ENCODE peak calls at places on chromosomes 6 and 20, in five cellular contexts. One of them, this sample, is unnamed.
A peak's percentile ranks its signal among the peaks of the same experiment; 100 is the strongest.

GRCh38 chr20:53738039-53738944 is 144.7 kb upstream of the ZNF217 start:
- DNase-seq in hepatocyte: peak; percentile 92
- DNase-seq in SK-N-SH: peak; percentile 34
- DNase-seq in A549: peak; percentile 95
- DNase-seq in mesendoderm: peak; percentile 93
- DNase-seq in this sample: no peak

GRCh38 chr6:159429427-159429826 is 260.2 kb downstream of the FNDC1 start:
- DNase-seq in hepatocyte: no peak
- DNase-seq in SK-N-SH: no peak
- DNase-seq in A549: no peak
- DNase-seq in mesendoderm: no peak
- DNase-seq in this sample: no peak

GRCh38 chr6:142942805-142943227 is 2.2 kb downstream of the HIVEP2 start:
- DNase-seq in hepatocyte: peak; percentile 44
- DNase-seq in SK-N-SH: peak; percentile 36
- DNase-seq in A549: peak; percentile 46
- DNase-seq in mesendoderm: no peak
- DNase-seq in this sample: peak; percentile 62

GRCh38 chr20:53827292-53827995 is 233.8 kb upstream of the ZNF217 start:
- DNase-seq in hepatocyte: no peak
- DNase-seq in SK-N-SH: no peak
- DNase-seq in A549: no peak
- DNase-seq in mesendoderm: no peak
- DNase-seq in this sample: no peak

GRCh38 chr20:44684047-44684965 is 30.9 kb upstream of the CCN5 start:
- DNase-seq in hepatocyte: no peak
- DNase-seq in SK-N-SH: no peak
- DNase-seq in A549: peak; percentile 35
- DNase-seq in mesendoderm: no peak
- DNase-seq in this sample: no peak

GRCh38 chr6:125230674-125231073 is 71.1 kb downstream of the HDDC2 start:
- DNase-seq in hepatocyte: no peak
- DNase-seq in SK-N-SH: no peak
- DNase-seq in A549: no peak
- DNase-seq in mesendoderm: no peak
- DNase-seq in this sample: no peak

GRCh38 chr6:117157448-117157847 is 107.9 kb upstream of the VGLL2 start:
- DNase-seq in hepatocyte: no peak
- DNase-seq in SK-N-SH: no peak
- DNase-seq in A549: no peak
- DNase-seq in mesendoderm: peak; percentile 48
- DNase-seq in this sample: no peak

GRCh38 chr20:25280574-25281535 is 33.0 kb downstream of the PYGB start:
- DNase-seq in hepatocyte: no peak
- DNase-seq in SK-N-SH: no peak
- DNase-seq in A549: no peak
- DNase-seq in mesendoderm: no peak
- DNase-seq in this sample: no peak

GRCh38 chr6:106745396-106745795 is 116.0 kb downstream of the QRSL1 start:
- DNase-seq in hepatocyte: no peak
- DNase-seq in SK-N-SH: no peak
- DNase-seq in A549: no peak
- DNase-seq in mesendoderm: no peak
- DNase-seq in this sample: peak; percentile 85

GRCh38 chr20:59692139-59692538 is 87.8 kb downstream of the PHACTR3 start:
- DNase-seq in hepatocyte: no peak
- DNase-seq in SK-N-SH: no peak
- DNase-seq in A549: no peak
- DNase-seq in mesendoderm: no peak
- DNase-seq in this sample: no peak

GRCh38 chr6:90610291-90610670 is 23.4 kb upstream of the MAP3K7 start:
- DNase-seq in hepatocyte: no peak
- DNase-seq in SK-N-SH: peak; percentile 22
- DNase-seq in A549: no peak
- DNase-seq in mesendoderm: peak; percentile 31
- DNase-seq in this sample: no peak

GRCh38 chr20:53319716-53320115 is 273.9 kb downstream of the ZNF217 start:
- DNase-seq in hepatocyte: no peak
- DNase-seq in SK-N-SH: no peak
- DNase-seq in A549: no peak
- DNase-seq in mesendoderm: no peak
- DNase-seq in this sample: no peak

DNA sequence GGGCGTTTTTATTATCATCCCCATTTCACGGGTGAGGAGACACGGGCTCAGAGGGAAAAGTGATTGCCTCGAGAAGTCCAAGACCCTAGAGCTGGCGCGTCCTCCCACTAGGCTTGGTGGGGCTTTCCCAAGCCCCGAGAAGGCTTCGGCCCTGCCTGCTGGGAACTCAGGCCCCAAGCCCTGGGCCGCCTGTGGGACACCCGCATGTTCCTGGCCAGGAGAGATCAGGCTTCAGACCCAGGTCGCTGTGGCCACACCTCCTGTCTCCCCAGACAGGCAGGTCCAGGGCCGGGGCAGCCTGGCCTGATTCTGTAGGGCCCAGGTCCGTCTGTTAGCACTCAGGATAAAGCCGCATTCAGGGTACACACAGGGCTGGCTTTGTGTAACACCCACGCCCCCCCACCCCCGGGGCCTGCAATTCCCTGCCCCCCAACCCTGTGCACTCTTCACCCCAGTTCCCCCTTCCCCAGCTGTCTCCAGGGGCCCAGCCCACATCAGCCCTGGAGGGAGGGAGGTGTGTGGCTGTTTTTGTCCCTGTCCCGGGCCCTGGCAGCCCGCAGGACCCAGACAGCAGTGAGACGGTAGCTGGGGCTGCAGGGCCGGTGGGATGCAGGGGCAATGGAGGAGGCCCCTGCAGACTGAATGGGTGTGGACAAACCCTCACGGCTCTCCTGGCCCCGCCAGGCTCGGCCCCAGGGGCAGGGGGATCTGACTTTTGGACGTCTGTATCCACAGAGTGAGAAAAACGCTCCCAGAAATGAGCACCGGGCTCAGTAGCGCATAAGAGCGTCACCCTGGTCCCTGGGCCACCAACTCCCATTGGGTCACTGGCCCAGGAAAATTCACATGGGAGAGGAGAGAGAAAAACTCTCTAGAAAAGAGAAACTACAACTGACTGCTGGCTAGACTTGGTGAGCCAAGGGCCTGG is 42.4 kb upstream of the ZBP1 start:
- DNase-seq in hepatocyte: no peak
- DNase-seq in SK-N-SH: peak; percentile 33
- DNase-seq in A549: no peak
- DNase-seq in mesendoderm: no peak
- DNase-seq in this sample: no peak
- H3K4me1 ChIP-seq in hepatocyte: no peaks in the 10 kb centered on the region
- H3K4me1 ChIP-seq in SK-N-SH: peaks cover 66% of the 10 kb centered on the region
- H3K4me1 ChIP-seq in A549: peaks cover 70% of the 10 kb centered on the region
- H3K4me1 ChIP-seq in mesendoderm: no peaks in the 10 kb centered on the region
- H3K4me1 ChIP-seq in this sample: peaks cover 12% of the 10 kb centered on the region

GRCh38 chr6:73648166-73648565 is 5.6 kb downstream of the SLC17A5 start:
- DNase-seq in hepatocyte: no peak
- DNase-seq in SK-N-SH: no peak
- DNase-seq in A549: no peak
- DNase-seq in mesendoderm: no peak
- DNase-seq in this sample: no peak
- H3K4me2 ChIP-seq in hepatocyte: no peak overlapping the region
- H3K4me2 ChIP-seq in SK-N-SH: no peak overlapping the region
- H3K4me2 ChIP-seq in A549: no peak overlapping the region
- H3K4me2 ChIP-seq in mesendoderm: no peak overlapping the region
- H3K4me2 ChIP-seq in this sample: no peak overlapping the region

DNA sequence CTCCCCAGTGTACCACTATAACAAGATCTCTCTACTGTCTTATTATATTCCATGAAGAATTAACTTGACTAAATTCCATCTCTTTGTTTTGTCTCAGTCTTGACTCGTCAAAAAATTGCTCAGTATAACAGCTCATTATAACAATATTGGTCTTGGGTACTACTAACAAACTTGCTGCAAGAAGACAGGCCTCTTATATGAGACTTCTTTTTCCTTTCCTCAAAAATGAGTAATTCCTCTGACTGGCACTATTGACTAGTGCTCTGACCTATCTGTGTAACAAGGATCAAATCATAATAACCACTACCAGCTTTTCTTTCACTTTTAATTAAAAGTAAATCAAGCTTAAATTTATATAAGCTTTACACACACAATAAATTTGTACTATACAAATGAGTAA is 91.3 kb upstream of the THEMIS start:
- DNase-seq in hepatocyte: no peak
- DNase-seq in SK-N-SH: no peak
- DNase-seq in A549: no peak
- DNase-seq in mesendoderm: no peak
- DNase-seq in this sample: no peak
- H3K4me1 ChIP-seq in hepatocyte: no peaks in the 10 kb centered on the region
- H3K4me1 ChIP-seq in SK-N-SH: no peaks in the 10 kb centered on the region
- H3K4me1 ChIP-seq in A549: no peaks in the 10 kb centered on the region
- H3K4me1 ChIP-seq in mesendoderm: no peaks in the 10 kb centered on the region
- H3K4me1 ChIP-seq in this sample: no peaks in the 10 kb centered on the region

DNA sequence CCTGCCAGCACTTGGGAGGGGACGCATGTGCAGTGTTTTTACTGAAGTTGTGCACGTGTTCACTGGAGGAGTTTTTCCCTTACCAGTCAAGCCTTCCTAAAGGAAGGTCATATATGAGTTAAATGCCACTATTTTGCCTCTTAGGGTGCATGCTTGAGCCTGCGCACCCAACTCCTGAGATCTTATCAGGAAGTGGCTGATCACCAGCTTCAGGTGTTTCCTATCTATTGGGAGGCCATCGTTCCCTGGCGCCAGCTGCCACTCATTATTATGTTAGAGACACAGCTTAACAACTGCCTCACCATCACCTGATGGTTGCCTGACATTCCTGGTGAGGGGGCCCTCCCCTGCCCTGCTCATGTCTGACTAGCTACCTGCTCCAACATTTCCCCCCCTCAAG is 8.5 kb downstream of the ERVFRD-1 start:
- DNase-seq in hepatocyte: no peak
- DNase-seq in SK-N-SH: no peak
- DNase-seq in A549: no peak
- DNase-seq in mesendoderm: no peak
- DNase-seq in this sample: no peak
- H3K4me2 ChIP-seq in hepatocyte: no peak overlapping the region
- H3K4me2 ChIP-seq in SK-N-SH: no peak overlapping the region
- H3K4me2 ChIP-seq in A549: no peak overlapping the region
- H3K4me2 ChIP-seq in mesendoderm: no peak overlapping the region
- H3K4me2 ChIP-seq in this sample: no peak overlapping the region